ENCODE peak calls at places on chromosomes 6 and 20, in five cellular contexts. A is K562, P is HepG2, T is H1, U is GM12878. H is an unnamed sample.

GRCh38 chr6:96542702-96543101 is 20.2 kb upstream of the FHL5 start:
- DNase-seq in P (no peak), U (no peak), A (peak), T (no peak), H (no peak)

GRCh38 chr6:135087803-135088202 is 33.2 kb upstream of the HBS1L start:
- DNase-seq in T (no peak), P (no peak), A (no peak), U (no peak), H (no peak)

GRCh38 chr6:127520061-127520460 is 926 bp upstream of the MTCL3 start:
- DNase-seq in T (no peak), P (no peak), U (no peak), A (no peak), H (no peak)

GRCh38 chr6:816510-817084 is 123.7 kb upstream of the EXOC2 start:
- DNase-seq in P (peak), A (no peak), U (no peak), T (no peak), H (no peak)

GRCh38 chr20:32289661-32290431 is 12.4 kb downstream of the KIF3B start:
- DNase-seq in A (no peak), P (peak), U (no peak), T (no peak), H (no peak)

GRCh38 chr6:157808405-157808950 is 14.6 kb upstream of the SNX9 start:
- DNase-seq in T (no peak), P (no peak), A (no peak), U (no peak), H (no peak)

GRCh38 chr6:35719830-35720733 is 16.8 kb upstream of the ARMC12 start:
- DNase-seq in U (peak), T (peak), P (no peak), A (no peak), H (no peak)

GRCh38 chr6:412146-412886 is 20.8 kb downstream of the IRF4 start:
- DNase-seq in U (no peak), A (no peak), T (no peak), P (no peak), H (no peak)

GRCh38 chr6:42200035-42200434 is 5.3 kb upstream of the GUCA1B start:
- DNase-seq in P (peak), T (no peak), A (no peak), U (no peak), H (no peak)

GRCh38 chr6:139881728-139882211 is 507.3 kb upstream of the CITED2 start:
- DNase-seq in P (peak), U (no peak), A (peak), T (peak), H (peak)

GRCh38 chr6:13286185-13286584 is 42.2 kb downstream of the TBC1D7 start:
- DNase-seq in A (no peak), P (no peak), T (no peak), U (no peak), H (no peak)

GRCh38 chr20:64247970-64248841 is 7.3 kb upstream of the PCMTD2 start:
- DNase-seq in P (no peak), U (no peak), A (peak), T (no peak), H (no peak)

GRCh38 chr6:44353336-44353735 is 10.9 kb downstream of the SPATS1 start:
- DNase-seq in P (no peak), U (no peak), A (no peak), T (no peak), H (no peak)

GRCh38 chr20:23115823-23116222 is 29.7 kb upstream of the CD93 start:
- DNase-seq in P (no peak), T (no peak), A (no peak), U (peak), H (no peak)

GRCh38 chr6:130937942-130938604 is 110.9 kb downstream of the SMLR1 start:
- DNase-seq in P (peak), T (no peak), A (no peak), U (no peak), H (peak)

GRCh38 chr20:35181731-35182130 is 9.9 kb downstream of the PROCR start:
- DNase-seq in A (no peak), U (no peak), P (no peak), T (no peak), H (no peak)

GRCh38 chr6:37517411-37517812 is 17.7 kb upstream of the CCDC167 start:
- DNase-seq in P (no peak), U (no peak), T (no peak), A (no peak), H (no peak)

GRCh38 chr20:45308078-45308778 is at the start of gene MATN4:
- DNase-seq in T (peak), P (no peak), U (no peak), A (no peak), H (no peak)

GRCh38 chr6:158773581-158774449 is 45.4 kb downstream of the EZR start:
- DNase-seq in T (no peak), U (no peak), P (no peak), A (no peak), H (no peak)

DNA sequence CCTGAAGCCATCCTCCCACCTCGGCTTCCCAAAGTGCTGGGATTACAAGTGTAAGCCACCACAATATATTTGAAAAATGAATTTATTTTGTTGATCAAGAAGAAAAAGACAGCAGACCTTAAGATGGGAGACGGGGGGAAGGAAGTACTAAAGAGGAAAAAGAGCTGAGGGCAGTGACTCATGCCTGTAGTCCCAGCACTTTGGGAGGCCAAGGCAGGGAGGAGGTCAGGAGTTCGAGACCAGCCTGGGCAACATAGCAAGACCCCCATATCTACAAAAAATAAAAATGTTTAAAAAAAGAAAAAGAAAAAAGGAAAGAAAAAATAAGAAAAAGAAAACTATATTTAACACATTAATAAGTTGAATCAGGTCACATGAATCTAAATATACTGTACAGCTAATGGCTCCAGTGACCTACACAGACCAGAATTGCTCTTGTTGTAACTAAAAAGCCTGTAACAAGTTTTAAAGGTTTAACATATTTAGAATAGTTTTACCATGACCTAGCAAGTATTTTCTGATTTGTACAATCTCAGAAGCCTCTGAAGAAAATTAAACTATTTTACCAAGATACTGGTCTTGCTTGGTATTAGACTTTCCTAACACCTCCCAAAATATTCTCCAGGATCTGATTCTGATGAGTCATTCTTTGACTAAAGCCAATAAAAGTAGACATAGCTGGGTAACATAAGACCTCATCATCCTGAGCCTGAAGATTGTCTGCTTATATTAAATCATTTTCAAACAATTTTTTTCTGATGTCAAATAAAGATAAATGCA is 4.3 kb upstream of the AKIRIN2 start:
- DNase-seq in T (no peak), U (no peak), P (no peak), A (no peak), H (no peak)
- TF ChIP-seq SRF in T (no peak), U (no peak), P (no peak), A (no peak), H (no peak)

GRCh38 chr6:150028799-150029198 is 3.5 kb upstream of the RAET1L start:
- DNase-seq in T (no peak), P (no peak), A (no peak), U (no peak), H (no peak)
- TF ChIP-seq CTCF in T (no peak), P (no peak), A (no peak), U (no peak), H (no peak)

GRCh38 chr6:88165087-88165876 is 865 bp downstream of the CNR1 start:
- DNase-seq in U (no peak), A (no peak), P (no peak), T (no peak), H (no peak)

GRCh38 chr6:88165877-88166492 is at the start of gene CNR1:
- DNase-seq in T (peak), U (no peak), P (no peak), A (peak), H (no peak)

GRCh38 chr6:88166901-88167624 is 916 bp upstream of the CNR1 start:
- DNase-seq in U (no peak), T (peak), A (no peak), P (no peak), H (no peak)

GRCh38 chr6:88167625-88167937 is 1.4 kb upstream of the CNR1 start:
- DNase-seq in A (no peak), T (no peak), U (no peak), P (no peak), H (no peak)

GRCh38 chr6:88166493-88166900 is 350 bp upstream of the CNR1 start:
- DNase-seq in U (no peak), T (no peak), A (peak), P (no peak), H (no peak)
- TF ChIP-seq EZH2 in U (no peak), T (no peak), A (no peak), P (peak), H (no peak)

DNA sequence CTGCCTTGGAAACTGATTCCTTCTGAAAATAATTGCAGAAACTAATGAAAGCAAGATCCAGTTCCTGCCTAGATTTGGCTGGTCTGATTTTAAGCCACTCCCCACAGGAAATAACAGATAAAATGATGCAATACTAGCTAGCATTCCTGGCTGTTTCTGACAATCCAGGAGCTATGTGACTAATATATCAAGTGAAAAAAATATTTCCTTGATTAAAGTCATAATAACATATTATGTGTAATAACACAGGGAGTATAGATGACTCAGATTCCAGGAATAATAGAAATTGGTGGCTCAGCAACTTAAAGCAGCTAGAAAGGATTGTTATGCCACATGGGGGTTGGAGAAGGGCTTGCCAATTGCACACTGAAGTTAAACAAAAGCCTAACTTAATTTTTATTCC is 182.7 kb upstream of the SALL4 start:
- DNase-seq in A (no peak), P (peak), T (no peak), U (no peak), H (peak)
- TF ChIP-seq SRF in A (no peak), P (no peak), T (no peak), U (no peak), H (no peak)

GRCh38 chr6:45724511-45724910 is 291.1 kb downstream of the CLIC5 start:
- DNase-seq in T (no peak), P (no peak), A (no peak), U (no peak), H (peak)

GRCh38 chr6:45724027-45724426 is 291.6 kb downstream of the CLIC5 start:
- DNase-seq in A (no peak), U (no peak), T (no peak), P (no peak), H (no peak)

GRCh38 chr6:45718901-45719300 is 296.8 kb downstream of the CLIC5 start:
- DNase-seq in P (no peak), U (no peak), A (no peak), T (no peak), H (no peak)

GRCh38 chr6:45722876-45723275 is 292.8 kb downstream of the CLIC5 start:
- DNase-seq in A (no peak), T (no peak), U (no peak), P (no peak), H (no peak)

GRCh38 chr6:45721665-45722064 is 294.0 kb downstream of the CLIC5 start:
- DNase-seq in A (peak), U (no peak), T (peak), P (no peak), H (no peak)
- TF ChIP-seq CTCF in A (peak), U (no peak), T (peak), P (no peak), H (no peak)

H was measured in HCT116.